ENCODE peak calls at places on chromosomes 7 and 10, in five cellular contexts. P is nucleus accumbens; M is A172; B is H7; I is effector CD4-positive, alpha-beta T cell. E is an unnamed sample.

GRCh38 chr7:151813997-151814396 is 62.9 kb downstream of the PRKAG2 start:
- DNase-seq in P (peak; percentile 38), M (no peak), B (no peak), I (no peak), E (no peak)

GRCh38 chr10:27679996-27680395 is 65.6 kb downstream of the MKX start:
- DNase-seq in P (no peak), M (no peak), B (no peak), I (no peak), E (no peak)

GRCh38 chr10:124693801-124694416 is 50.3 kb downstream of the FAM53B start:
- DNase-seq in P (peak; percentile 19), M (no peak), B (no peak), I (no peak), E (no peak)

GRCh38 chr7:112286294-112287086 is 80.0 kb downstream of the ZNF277 start:
- DNase-seq in P (no peak), M (no peak), B (no peak), I (no peak), E (no peak)

GRCh38 chr10:78973901-78974408 is 94.8 kb upstream of the ZMIZ1 start:
- DNase-seq in P (peak; percentile 86), M (peak; percentile 76), B (peak; percentile 97), I (peak; percentile 5), E (no peak)

GRCh38 chr7:4781366-4782069 is 6.1 kb downstream of the AP5Z1 start:
- DNase-seq in P (no peak), M (no peak), B (no peak), I (no peak), E (no peak)

GRCh38 chr7:22300839-22301238 is 56.1 kb downstream of the RAPGEF5 start:
- DNase-seq in P (no peak), M (no peak), B (no peak), I (no peak), E (no peak)

GRCh38 chr7:149334219-149334618 is 72.2 kb downstream of the ZNF783 start:
- DNase-seq in P (no peak), M (no peak), B (no peak), I (no peak), E (no peak)

GRCh38 chr10:78451592-78451991 is 417.9 kb downstream of the RPS24 start:
- DNase-seq in P (no peak), M (no peak), B (no peak), I (no peak), E (no peak)

GRCh38 chr7:47351233-47352154 is 230.4 kb downstream of the TNS3 start:
- DNase-seq in P (no peak), M (no peak), B (peak; percentile 71), I (no peak), E (no peak)

GRCh38 chr7:25260862-25261454 is 32.7 kb upstream of the NPVF start:
- DNase-seq in P (no peak), M (peak; percentile 17), B (no peak), I (no peak), E (peak; percentile 24)

GRCh38 chr10:68224810-68225209 is 7.1 kb downstream of the ATOH7 start:
- DNase-seq in P (no peak), M (no peak), B (no peak), I (no peak), E (no peak)

GRCh38 chr10:79246209-79246581 is 101.1 kb upstream of the PPIF start:
- DNase-seq in P (peak; percentile 87), M (no peak), B (no peak), I (no peak), E (no peak)

GRCh38 chr10:130044067-130045061 is 66.3 kb downstream of the C10orf143 start:
- DNase-seq in P (no peak), M (no peak), B (no peak), I (no peak), E (no peak)

GRCh38 chr10:75180592-75180991 is 30.0 kb upstream of the VDAC2 start:
- DNase-seq in P (no peak), M (no peak), B (no peak), I (no peak), E (no peak)

GRCh38 chr10:30034433-30035137 is 24.8 kb downstream of the JCAD start:
- DNase-seq in P (no peak), M (no peak), B (peak; percentile 69), I (no peak), E (no peak)

GRCh38 chr10:103493911-103494877 is 689 bp downstream of the NEURL1 start:
- DNase-seq in P (peak; percentile 32), M (no peak), B (peak; percentile 82), I (no peak), E (peak; percentile 42)